ENCODE peak calls at places on chromosomes 1 and 21, in ten cellular contexts. X, I, F, G, M, S, O, P, H and E are unnamed samples.

GRCh38 chr1:43608789-43609188 is 41.2 kb upstream of the KDM4A start:
- DNase-seq in M (no peak), F (no peak), S (no peak), H (no peak), O (no peak), X (no peak), I (no peak), G (no peak), P (no peak), E (no peak)

GRCh38 chr1:47688161-47688560 is 250.3 kb downstream of the FOXD2 start:
- DNase-seq in H (no peak), G (no peak), O (no peak), P (no peak), M (no peak), I (no peak), S (no peak), F (no peak), X (no peak), E (no peak)

GRCh38 chr1:2053217-2053616 is 3.0 kb downstream of the PRKCZ start:
- DNase-seq in I (no peak), P (no peak), O (no peak), S (no peak), G (no peak), F (no peak), X (no peak), H (no peak), M (peak), E (peak)

GRCh38 chr1:194693244-194693643 is 1506.8 kb upstream of the B3GALT2 start:
- DNase-seq in X (no peak), S (no peak), H (no peak), P (no peak), O (no peak), I (no peak), M (no peak), F (no peak), G (no peak), E (no peak)

GRCh38 chr1:215466361-215466760 is 100.7 kb upstream of the KCTD3 start:
- DNase-seq in I (no peak), F (no peak), P (no peak), G (no peak), S (no peak), M (no peak), X (no peak), O (no peak), H (no peak), E (no peak)

GRCh38 chr21:28737671-28738279 is 254.9 kb downstream of the LTN1 start:
- DNase-seq in S (no peak), P (no peak), H (no peak), I (peak), G (no peak), M (no peak), X (no peak), O (no peak), F (no peak), E (no peak)

GRCh38 chr1:242811092-242811840 is 286.8 kb upstream of the PLD5 start:
- DNase-seq in O (no peak), H (no peak), G (no peak), M (no peak), F (no peak), P (no peak), X (no peak), S (no peak), I (no peak), E (no peak)

GRCh38 chr21:17554619-17555472 is 42.0 kb downstream of the CXADR start:
- DNase-seq in X (no peak), S (no peak), P (no peak), H (peak), F (no peak), I (peak), M (no peak), O (peak), G (no peak), E (peak)

GRCh38 chr1:178718520-178718919 is 6.5 kb upstream of the RALGPS2 start:
- DNase-seq in M (no peak), X (no peak), I (no peak), H (no peak), S (no peak), O (no peak), P (no peak), F (no peak), G (no peak), E (no peak)

GRCh38 chr1:234218078-234218477 is 155.2 kb upstream of the COA6 start:
- DNase-seq in M (no peak), X (no peak), H (no peak), S (no peak), F (no peak), O (no peak), I (no peak), G (no peak), P (no peak), E (no peak)

GRCh38 chr1:54971317-54971791 is 9.1 kb upstream of the TMEM61 start:
- DNase-seq in H (no peak), O (peak), I (no peak), F (no peak), M (no peak), G (no peak), P (no peak), X (no peak), S (no peak), E (no peak)

GRCh38 chr1:26857473-26857872 is 5.5 kb upstream of the SFN start:
- DNase-seq in O (no peak), X (no peak), M (no peak), S (no peak), H (no peak), G (no peak), F (no peak), P (no peak), I (no peak), E (no peak)

GRCh38 chr1:116166655-116167054 is 55.5 kb downstream of the MAB21L3 start:
- DNase-seq in X (no peak), H (no peak), S (no peak), O (no peak), P (no peak), M (peak), F (no peak), I (no peak), G (no peak), E (no peak)

GRCh38 chr1:240765732-240766363 is 153.9 kb upstream of the GREM2 start:
- DNase-seq in F (no peak), O (peak), S (no peak), P (no peak), X (no peak), H (peak), I (no peak), G (no peak), M (no peak), E (peak)

GRCh38 chr1:8816306-8816705 is 1.1 kb downstream of the RERE start:
- DNase-seq in O (no peak), I (no peak), G (no peak), M (no peak), H (no peak), P (no peak), X (no peak), S (no peak), F (no peak), E (peak)

GRCh38 chr21:16422702-16423101 is 692.9 kb downstream of the USP25 start:
- DNase-seq in G (no peak), P (no peak), O (no peak), F (no peak), X (no peak), I (no peak), H (no peak), S (no peak), M (no peak), E (no peak)

GRCh38 chr1:161402446-161402845 is 34.8 kb upstream of the CFAP126 start:
- DNase-seq in X (no peak), P (no peak), I (no peak), S (no peak), G (no peak), F (no peak), M (no peak), O (no peak), H (no peak), E (no peak)

GRCh38 chr1:83901547-83902155 is 97.3 kb downstream of the TTLL7 start:
- DNase-seq in H (peak), I (no peak), S (no peak), F (no peak), X (no peak), O (peak), G (no peak), M (no peak), P (no peak), E (no peak)